ENCODE peak calls at places on chromosome 14, in five cellular contexts. One of them, this sample, is unnamed. For H3K36me3 and H3K4me1, the result is how much of the 10 kb centered on the place peaks cover.

GRCh38 chr14:61761557-61761956 is 663 bp upstream of the SNAPC1 start:
- DNase-seq in CD4-positive, CD25-positive, alpha-beta regulatory T cell: no peak
- DNase-seq in CD8-positive, alpha-beta T cell: no peak
- DNase-seq in body of pancreas: no peak
- DNase-seq in tibial artery: no peak
- DNase-seq in this sample: no peak

GRCh38 chr14:20714593-20715250 is 26.2 kb downstream of the ANG start:
- DNase-seq in CD4-positive, CD25-positive, alpha-beta regulatory T cell: no peak
- DNase-seq in CD8-positive, alpha-beta T cell: no peak
- DNase-seq in body of pancreas: peak
- DNase-seq in tibial artery: peak
- DNase-seq in this sample: no peak

GRCh38 chr14:73740921-73741326 is 26.7 kb upstream of the PNMA1 start:
- DNase-seq in CD4-positive, CD25-positive, alpha-beta regulatory T cell: no peak
- DNase-seq in CD8-positive, alpha-beta T cell: no peak
- DNase-seq in body of pancreas: peak
- DNase-seq in tibial artery: peak
- DNase-seq in this sample: no peak

GRCh38 chr14:62308927-62309326 is 546.7 kb downstream of the SNAPC1 start:
- DNase-seq in CD4-positive, CD25-positive, alpha-beta regulatory T cell: no peak
- DNase-seq in CD8-positive, alpha-beta T cell: no peak
- DNase-seq in body of pancreas: peak
- DNase-seq in tibial artery: no peak
- DNase-seq in this sample: no peak

GRCh38 chr14:104238424-104239184 is 100.2 kb downstream of the KIF26A start:
- DNase-seq in CD4-positive, CD25-positive, alpha-beta regulatory T cell: no peak
- DNase-seq in CD8-positive, alpha-beta T cell: no peak
- DNase-seq in body of pancreas: no peak
- DNase-seq in tibial artery: peak
- DNase-seq in this sample: no peak

GRCh38 chr14:95495538-95496025 is 20.9 kb downstream of the SYNE3 start:
- DNase-seq in CD4-positive, CD25-positive, alpha-beta regulatory T cell: no peak
- DNase-seq in CD8-positive, alpha-beta T cell: no peak
- DNase-seq in body of pancreas: peak
- DNase-seq in tibial artery: no peak
- DNase-seq in this sample: no peak

GRCh38 chr14:51087024-51087423 is 7.9 kb downstream of the TRIM9 start:
- DNase-seq in CD4-positive, CD25-positive, alpha-beta regulatory T cell: no peak
- DNase-seq in CD8-positive, alpha-beta T cell: no peak
- DNase-seq in body of pancreas: no peak
- DNase-seq in tibial artery: no peak
- DNase-seq in this sample: no peak

GRCh38 chr14:85960781-85961180 is 430.8 kb downstream of the FLRT2 start:
- DNase-seq in CD4-positive, CD25-positive, alpha-beta regulatory T cell: no peak
- DNase-seq in CD8-positive, alpha-beta T cell: no peak
- DNase-seq in body of pancreas: no peak
- DNase-seq in tibial artery: no peak
- DNase-seq in this sample: no peak

GRCh38 chr14:91810699-91811098 is 56.6 kb downstream of the TC2N start:
- DNase-seq in CD4-positive, CD25-positive, alpha-beta regulatory T cell: no peak
- DNase-seq in CD8-positive, alpha-beta T cell: no peak
- DNase-seq in body of pancreas: no peak
- DNase-seq in tibial artery: no peak
- DNase-seq in this sample: no peak
- H3K36me3 ChIP-seq in CD4-positive, CD25-positive, alpha-beta regulatory T cell: half or more
- H3K36me3 ChIP-seq in CD8-positive, alpha-beta T cell: half or more
- H3K36me3 ChIP-seq in body of pancreas: under half
- H3K36me3 ChIP-seq in tibial artery: half or more
- H3K36me3 ChIP-seq in this sample: half or more

GRCh38 chr14:98185036-98185435 is 1087.0 kb downstream of the BCL11B start:
- DNase-seq in CD4-positive, CD25-positive, alpha-beta regulatory T cell: no peak
- DNase-seq in CD8-positive, alpha-beta T cell: no peak
- DNase-seq in body of pancreas: no peak
- DNase-seq in tibial artery: no peak
- DNase-seq in this sample: no peak
- H3K4me1 ChIP-seq in CD4-positive, CD25-positive, alpha-beta regulatory T cell: half or more
- H3K4me1 ChIP-seq in CD8-positive, alpha-beta T cell: half or more
- H3K4me1 ChIP-seq in body of pancreas: under half
- H3K4me1 ChIP-seq in tibial artery: under half
- H3K4me1 ChIP-seq in this sample: half or more

DNA sequence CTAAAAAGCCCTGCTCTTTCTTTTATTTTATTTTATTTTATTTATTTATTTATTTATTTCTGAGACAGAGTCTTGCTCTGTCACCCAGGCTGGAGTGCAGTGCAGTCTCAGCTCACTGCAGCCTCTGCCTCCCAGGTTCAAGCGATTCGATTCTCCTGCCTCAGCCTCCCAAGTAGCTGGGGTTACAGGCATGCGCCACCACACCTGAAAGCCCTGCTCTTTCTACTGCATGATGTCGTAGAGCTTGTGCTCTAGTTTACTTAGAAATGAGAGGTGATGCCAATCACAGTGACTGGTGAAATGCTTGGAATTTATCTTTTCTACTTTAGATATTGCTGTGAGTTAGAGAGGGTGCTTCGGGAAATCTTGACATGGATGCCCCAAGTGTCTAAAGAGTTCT is 54.5 kb downstream of the DAD1 start:
- DNase-seq in CD4-positive, CD25-positive, alpha-beta regulatory T cell: no peak
- DNase-seq in CD8-positive, alpha-beta T cell: no peak
- DNase-seq in body of pancreas: no peak
- DNase-seq in tibial artery: no peak
- DNase-seq in this sample: no peak
- H3K27ac ChIP-seq in CD4-positive, CD25-positive, alpha-beta regulatory T cell: peak
- H3K27ac ChIP-seq in CD8-positive, alpha-beta T cell: peak
- H3K27ac ChIP-seq in body of pancreas: no peak
- H3K27ac ChIP-seq in tibial artery: no peak
- H3K27ac ChIP-seq in this sample: peak

DNA sequence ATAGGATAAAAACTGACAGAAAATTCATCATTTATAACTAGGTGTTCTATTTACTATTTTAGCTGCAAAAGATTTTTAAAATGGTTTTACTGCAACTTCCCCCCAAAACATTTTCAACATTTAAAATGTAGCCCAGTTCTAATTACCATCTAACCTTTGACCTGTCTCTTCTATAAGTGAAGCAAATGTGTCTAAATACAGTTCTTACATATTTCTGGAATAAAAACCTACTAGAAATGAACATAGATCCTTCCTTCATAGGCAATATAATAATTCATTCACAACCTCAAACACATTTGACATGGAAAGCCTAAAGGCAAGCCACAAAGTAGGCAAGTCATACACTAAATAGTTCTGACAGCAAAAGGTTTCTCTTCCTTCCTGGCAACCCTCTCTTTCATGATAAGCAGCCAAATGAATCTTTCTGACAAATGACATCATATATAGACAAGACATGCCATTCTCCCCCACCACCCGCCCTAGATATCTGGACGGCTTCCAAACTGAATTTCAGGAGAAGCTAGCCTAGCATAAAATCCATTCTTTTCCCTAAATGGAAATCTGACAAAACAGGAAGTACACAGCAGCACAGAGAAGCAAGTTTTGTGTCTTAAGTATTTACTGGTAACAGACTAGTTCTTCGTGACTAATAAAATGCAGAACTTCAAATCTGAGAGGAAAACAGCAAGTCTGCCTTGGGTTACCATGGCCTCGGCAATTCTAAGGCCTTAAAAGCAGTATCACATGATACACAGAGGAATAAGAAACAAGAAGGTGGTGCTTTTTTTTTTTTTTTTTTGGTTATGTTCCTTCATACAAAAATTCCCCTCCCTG is 17.2 kb upstream of the ARID4A start:
- DNase-seq in CD4-positive, CD25-positive, alpha-beta regulatory T cell: peak
- DNase-seq in CD8-positive, alpha-beta T cell: peak
- DNase-seq in body of pancreas: peak
- DNase-seq in tibial artery: no peak
- DNase-seq in this sample: peak
- H3K36me3 ChIP-seq in CD4-positive, CD25-positive, alpha-beta regulatory T cell: half or more
- H3K36me3 ChIP-seq in CD8-positive, alpha-beta T cell: under half
- H3K36me3 ChIP-seq in body of pancreas: under half
- H3K36me3 ChIP-seq in tibial artery: under half
- H3K36me3 ChIP-seq in this sample: under half

GRCh38 chr14:68463299-68463698 is 329.6 kb downstream of the ZFP36L1 start:
- DNase-seq in CD4-positive, CD25-positive, alpha-beta regulatory T cell: no peak
- DNase-seq in CD8-positive, alpha-beta T cell: no peak
- DNase-seq in body of pancreas: no peak
- DNase-seq in tibial artery: no peak
- DNase-seq in this sample: no peak
- H3K4me1 ChIP-seq in CD4-positive, CD25-positive, alpha-beta regulatory T cell: under half
- H3K4me1 ChIP-seq in CD8-positive, alpha-beta T cell: under half
- H3K4me1 ChIP-seq in body of pancreas: half or more
- H3K4me1 ChIP-seq in tibial artery: under half
- H3K4me1 ChIP-seq in this sample: under half

GRCh38 chr14:102560436-102561261 is 31.8 kb upstream of the RCOR1 start:
- DNase-seq in CD4-positive, CD25-positive, alpha-beta regulatory T cell: no peak
- DNase-seq in CD8-positive, alpha-beta T cell: no peak
- DNase-seq in body of pancreas: no peak
- DNase-seq in tibial artery: no peak
- DNase-seq in this sample: no peak

GRCh38 chr14:102554835-102555819 is 37.3 kb upstream of the RCOR1 start:
- DNase-seq in CD4-positive, CD25-positive, alpha-beta regulatory T cell: peak
- DNase-seq in CD8-positive, alpha-beta T cell: peak
- DNase-seq in body of pancreas: peak
- DNase-seq in tibial artery: no peak
- DNase-seq in this sample: peak

GRCh38 chr14:102556098-102556677 is 36.3 kb upstream of the RCOR1 start:
- DNase-seq in CD4-positive, CD25-positive, alpha-beta regulatory T cell: no peak
- DNase-seq in CD8-positive, alpha-beta T cell: no peak
- DNase-seq in body of pancreas: no peak
- DNase-seq in tibial artery: no peak
- DNase-seq in this sample: no peak

GRCh38 chr14:102558566-102558965 is 33.9 kb upstream of the RCOR1 start:
- DNase-seq in CD4-positive, CD25-positive, alpha-beta regulatory T cell: no peak
- DNase-seq in CD8-positive, alpha-beta T cell: no peak
- DNase-seq in body of pancreas: no peak
- DNase-seq in tibial artery: no peak
- DNase-seq in this sample: no peak

GRCh38 chr14:102557434-102558226 is 34.8 kb upstream of the RCOR1 start:
- DNase-seq in CD4-positive, CD25-positive, alpha-beta regulatory T cell: no peak
- DNase-seq in CD8-positive, alpha-beta T cell: no peak
- DNase-seq in body of pancreas: no peak
- DNase-seq in tibial artery: no peak
- DNase-seq in this sample: no peak
- H3K27ac ChIP-seq in CD4-positive, CD25-positive, alpha-beta regulatory T cell: no peak
- H3K27ac ChIP-seq in CD8-positive, alpha-beta T cell: no peak
- H3K27ac ChIP-seq in body of pancreas: no peak
- H3K27ac ChIP-seq in tibial artery: no peak
- H3K27ac ChIP-seq in this sample: no peak

DNA sequence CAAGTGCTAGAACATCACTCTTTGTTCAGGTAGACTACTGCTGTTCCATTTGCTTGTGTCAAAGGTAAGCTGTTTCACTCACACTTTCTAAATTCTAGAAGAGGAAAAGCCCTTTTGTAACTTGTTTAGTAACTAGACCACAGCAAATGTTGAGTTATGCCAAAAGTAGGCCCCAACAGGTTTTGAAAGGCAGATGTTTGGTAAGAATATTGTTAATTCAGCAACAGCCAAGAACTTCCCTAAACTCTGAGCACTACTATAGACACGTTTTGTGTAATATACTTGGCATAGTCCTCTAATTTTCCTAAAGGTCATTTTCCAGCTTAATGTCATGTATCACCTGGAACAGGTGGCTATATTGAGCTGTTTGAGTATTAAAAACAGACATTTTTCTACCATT is 79.0 kb downstream of the DCAF5 start:
- DNase-seq in CD4-positive, CD25-positive, alpha-beta regulatory T cell: no peak
- DNase-seq in CD8-positive, alpha-beta T cell: no peak
- DNase-seq in body of pancreas: no peak
- DNase-seq in tibial artery: no peak
- DNase-seq in this sample: no peak
- H3K36me3 ChIP-seq in CD4-positive, CD25-positive, alpha-beta regulatory T cell: half or more
- H3K36me3 ChIP-seq in CD8-positive, alpha-beta T cell: under half
- H3K36me3 ChIP-seq in body of pancreas: under half
- H3K36me3 ChIP-seq in tibial artery: under half
- H3K36me3 ChIP-seq in this sample: under half